ENCODE peak calls at places on chromosomes 3 and 15, in six cellular contexts. J, U, Y, L, M and T are unnamed samples.

GRCh38 chr3:177134166-177134565 is 63.1 kb downstream of the TBL1XR1 start:
- DNase-seq in U (no peak), J (no peak), Y (no peak), L (no peak), M (no peak), T (no peak)

GRCh38 chr3:12135029-12135634 is 23.6 kb downstream of the TIMP4 start:
- DNase-seq in M (peak), Y (peak), U (peak), J (peak), L (no peak), T (peak)

GRCh38 chr3:22886394-22886793 is 316.7 kb upstream of the UBE2E2 start:
- DNase-seq in Y (no peak), L (no peak), J (no peak), M (no peak), U (no peak), T (no peak)

GRCh38 chr3:141383555-141384129 is 15.3 kb downstream of the ZBTB38 start:
- DNase-seq in U (no peak), L (no peak), Y (no peak), J (no peak), M (no peak), T (no peak)

GRCh38 chr3:67489816-67490215 is 164.6 kb downstream of the SUCLG2 start:
- DNase-seq in U (no peak), J (no peak), Y (no peak), M (no peak), L (no peak), T (no peak)

GRCh38 chr3:132382688-132383194 is 34.6 kb upstream of the DNAJC13 start:
- DNase-seq in Y (no peak), L (no peak), M (peak), U (peak), J (no peak), T (no peak)

GRCh38 chr3:151203053-151203420 is at the start of gene GPR171:
- DNase-seq in Y (no peak), M (no peak), L (peak), U (no peak), J (no peak), T (no peak)

GRCh38 chr3:21672303-21672702 is 78.7 kb downstream of the ZNF385D start:
- DNase-seq in U (no peak), J (no peak), Y (no peak), M (no peak), L (no peak), T (no peak)

GRCh38 chr3:149129326-149130123 is at the start of gene HPS3:
- DNase-seq in J (peak), Y (peak), U (peak), M (peak), L (peak), T (peak)

GRCh38 chr3:198027799-198028390 is 67.9 kb downstream of the LMLN start:
- DNase-seq in Y (no peak), L (no peak), M (no peak), U (no peak), J (no peak), T (no peak)

GRCh38 chr15:26772588-26773484 is at the start of gene GABRB3:
- DNase-seq in J (peak), U (peak), L (no peak), Y (no peak), M (no peak), T (no peak)

GRCh38 chr15:75156306-75157215 is 45.1 kb upstream of the C15orf39 start:
- DNase-seq in J (no peak), M (no peak), L (no peak), U (peak), Y (no peak), T (no peak)
- TF ChIP-seq GABPA in J (no peak), M (no peak), L (no peak), U (no peak), Y (no peak), T (no peak)

DNA sequence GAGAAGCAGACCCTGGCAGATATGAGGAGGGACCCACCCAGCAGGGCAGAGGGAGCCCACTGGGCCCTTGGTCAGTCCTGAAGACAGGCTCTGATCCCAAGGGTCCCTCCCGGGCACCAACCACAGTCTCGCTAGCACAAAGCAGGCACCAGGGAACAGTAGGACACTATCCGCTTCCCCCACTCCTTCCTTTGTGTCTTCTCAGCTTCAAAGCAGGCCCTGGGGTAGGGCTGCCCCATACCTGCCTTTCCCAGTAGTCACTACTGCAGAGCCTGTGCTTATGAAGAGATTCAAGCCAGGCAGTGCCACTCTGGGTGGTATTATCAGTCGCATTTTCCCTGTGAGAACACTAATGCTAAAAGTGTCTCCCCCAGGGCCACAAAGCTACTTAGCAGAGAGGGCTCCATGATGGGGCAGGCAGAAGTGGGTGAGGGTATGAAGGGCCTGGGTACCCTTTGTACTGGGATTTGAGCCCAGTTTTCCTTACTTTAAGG is 32.7 kb downstream of the SRPRB start:
- DNase-seq in J (no peak), Y (no peak), M (no peak), U (no peak), L (no peak), T (no peak)
- H3K4me3 ChIP-seq in J (no peak), Y (no peak), M (no peak), U (no peak), L (no peak), T (no peak)

DNA sequence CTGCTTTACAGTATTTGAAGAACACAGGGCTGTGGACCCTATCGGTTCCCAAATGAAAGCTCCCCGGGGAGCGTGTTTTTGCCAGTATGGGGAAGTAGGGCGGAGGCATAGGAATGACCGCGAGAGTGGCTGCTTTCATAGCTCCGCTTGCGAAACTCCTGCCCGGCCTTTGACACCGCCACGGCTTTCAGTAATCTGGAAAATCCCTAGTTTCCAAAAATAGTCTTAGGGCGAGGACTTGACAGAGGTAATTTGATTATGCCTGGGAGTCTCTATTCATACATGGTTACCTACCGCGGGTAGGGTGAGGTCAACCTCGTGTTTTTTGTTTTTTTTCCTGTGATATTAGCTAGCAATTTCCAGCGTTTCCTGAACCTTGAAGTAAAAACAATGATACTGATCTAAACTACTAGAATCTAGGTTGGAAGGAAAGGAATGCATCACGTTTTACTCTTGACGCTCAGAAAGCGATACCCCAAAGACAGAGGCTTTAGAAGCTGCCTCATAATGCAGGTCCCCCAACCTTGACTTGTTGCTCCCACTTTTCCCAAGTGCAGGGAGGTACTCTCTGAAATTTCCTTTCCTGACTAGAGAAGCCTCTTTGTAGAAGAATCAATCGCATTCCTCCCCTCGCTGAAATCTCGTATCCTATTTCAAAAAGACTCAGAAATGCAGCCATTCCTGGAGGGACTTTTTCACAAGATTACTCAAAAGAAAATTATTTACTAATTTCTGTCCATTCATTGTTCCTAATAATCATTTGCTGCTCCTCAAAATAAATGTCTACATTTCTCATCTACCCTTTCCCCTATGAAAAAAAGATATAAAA is 919 bp upstream of the CCNL1 start:
- DNase-seq in Y (no peak), U (no peak), J (peak), L (no peak), M (peak), T (no peak)
- TF ChIP-seq CTCF in Y (no peak), U (no peak), J (no peak), L (no peak), M (no peak), T (no peak)

DNA sequence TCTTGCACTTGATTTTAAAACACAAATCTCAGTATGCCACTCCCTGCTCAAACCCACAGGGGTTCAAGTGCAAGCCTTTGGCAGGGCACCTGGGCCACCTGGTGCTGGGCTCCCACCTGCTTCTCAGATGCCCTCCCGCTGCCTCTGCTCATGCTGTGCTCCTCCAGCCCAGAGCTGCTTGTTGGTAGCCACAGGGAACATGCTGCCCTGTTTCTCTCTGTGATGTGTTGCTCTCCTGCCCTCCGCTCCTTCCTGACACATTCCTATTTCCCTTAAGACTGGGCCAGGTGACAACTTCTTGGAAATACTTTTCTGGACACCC is 27.1 kb upstream of the KY start:
- DNase-seq in Y (no peak), L (no peak), J (no peak), U (no peak), M (no peak), T (no peak)
- TF ChIP-seq GABPA in Y (no peak), L (no peak), J (no peak), U (no peak), M (no peak), T (no peak)

GRCh38 chr3:32113981-32114566 is 7.7 kb downstream of the GPD1L start:
- DNase-seq in J (no peak), M (no peak), L (no peak), Y (no peak), U (no peak), T (no peak)
- H3K4me3 ChIP-seq in J (no peak), M (no peak), L (no peak), Y (no peak), U (no peak), T (no peak)

GRCh38 chr15:100082761-100083402 is 258.9 kb downstream of the ADAMTS17 start:
- DNase-seq in L (no peak), U (no peak), Y (no peak), M (no peak), J (no peak), T (no peak)
- TF ChIP-seq CTCF in L (no peak), U (no peak), Y (no peak), M (no peak), J (no peak), T (no peak)